ENCODE peak calls at places on chromosomes 4 and X, in five cellular contexts. B is Panc1, K is upper lobe of left lung, Q is HCT116, M is K562. R is an unnamed sample.

GRCh38 chr4:37568494-37568893 is 117.7 kb downstream of the RELL1 start:
- ATAC-seq in Q (no peak), M (no peak), B (no peak), K (no peak), R (no peak)

GRCh38 chrX:45596190-45596808 is 395.6 kb upstream of the DIPK2B start:
- ATAC-seq in M (no peak), K (no peak), Q (no peak), B (no peak), R (no peak)

GRCh38 chr4:156792462-156793085 is 179.0 kb downstream of the PDGFC start:
- ATAC-seq in B (no peak), M (no peak), Q (no peak), K (no peak), R (no peak)

GRCh38 chr4:133146574-133147198 is 2.4 kb upstream of the PCDH10 start:
- ATAC-seq in B (peak; percentile 76), Q (peak; percentile 82), K (no peak), M (peak; percentile 69), R (no peak)

GRCh38 chr4:143633833-143634232 is 66.6 kb downstream of the FREM3 start:
- ATAC-seq in K (no peak), B (no peak), M (no peak), Q (no peak), R (no peak)

GRCh38 chr4:188175288-188175687 is 36.0 kb downstream of the TRIML1 start:
- ATAC-seq in K (no peak), M (no peak), Q (no peak), B (no peak), R (no peak)

GRCh38 chrX:118734909-118735308 is 7.5 kb downstream of the IL13RA1 start:
- ATAC-seq in B (no peak), M (no peak), K (no peak), Q (no peak), R (no peak)

GRCh38 chrX:134202561-134202960 is 34.4 kb upstream of the CCDC160 start:
- ATAC-seq in Q (no peak), M (no peak), K (no peak), B (no peak), R (no peak)

GRCh38 chr4:117447925-117448324 is 362.5 kb upstream of the TRAM1L1 start:
- ATAC-seq in B (no peak), M (no peak), K (no peak), Q (peak; percentile 38), R (no peak)

GRCh38 chrX:112731793-112732192 is 52.1 kb upstream of the LHFPL1 start:
- ATAC-seq in M (no peak), B (no peak), K (no peak), Q (no peak), R (no peak)

GRCh38 chrX:107673401-107673800 is 45.1 kb downstream of the PRPS1 start:
- ATAC-seq in M (no peak), Q (no peak), B (no peak), K (no peak), R (no peak)

GRCh38 chrX:30673884-30674598 is 20.8 kb downstream of the GK start:
- ATAC-seq in K (no peak), B (no peak), Q (no peak), M (no peak), R (no peak)

GRCh38 chr4:72505314-72505744 is 63.7 kb downstream of the ADAMTS3 start:
- ATAC-seq in B (no peak), Q (peak; percentile 53), K (peak; percentile 59), M (peak; percentile 96), R (peak; percentile 39)

GRCh38 chr4:77843628-77844027 is 19.0 kb upstream of the MRPL1 start:
- ATAC-seq in M (peak; percentile 46), B (no peak), Q (no peak), K (no peak), R (no peak)

GRCh38 chr4:39620551-39620950 is 18.1 kb downstream of the SMIM14 start:
- ATAC-seq in Q (no peak), K (no peak), B (no peak), M (peak; percentile 32), R (no peak)

GRCh38 chr4:84971319-84971932 is 4.9 kb upstream of the WDFY3 start:
- ATAC-seq in K (peak; percentile 28), B (no peak), Q (no peak), M (peak; percentile 55), R (no peak)

GRCh38 chrX:24494544-24495113 is 29.5 kb downstream of the PDK3 start:
- ATAC-seq in B (no peak), Q (no peak), K (no peak), M (no peak), R (peak; percentile 79)

GRCh38 chrX:86455495-86455894 is 307.2 kb downstream of the DACH2 start:
- ATAC-seq in B (no peak), Q (no peak), K (no peak), M (no peak), R (no peak)

GRCh38 chr4:89572224-89572858 is 264.6 kb downstream of the SNCA start:
- ATAC-seq in K (peak; percentile 67), Q (no peak), B (no peak), M (no peak), R (no peak)

GRCh38 chr4:113548303-113548702 is 213.2 kb downstream of the CAMK2D start:
- ATAC-seq in K (no peak), M (no peak), B (no peak), Q (no peak), R (no peak)

GRCh38 chr4:6925357-6925836 is 15.8 kb downstream of the TBC1D14 start:
- ATAC-seq in Q (no peak), M (peak; percentile 67), K (peak; percentile 49), B (no peak), R (peak; percentile 74)

GRCh38 chr4:4356106-4357041 is 30.5 kb upstream of the NSG1 start:
- ATAC-seq in K (peak; percentile 34), Q (no peak), B (no peak), M (peak; percentile 57), R (no peak)

GRCh38 chrX:68998716-68999115 is 166.5 kb downstream of the PJA1 start:
- ATAC-seq in B (no peak), M (no peak), K (no peak), Q (no peak), R (no peak)

GRCh38 chr4:76301068-76301774 is 5.3 kb upstream of the STBD1 start:
- ATAC-seq in M (peak; percentile 96), B (peak; percentile 64), K (no peak), Q (peak; percentile 64), R (no peak)

GRCh38 chr4:163331629-163332360 is 601 bp downstream of the NPY1R start:
- ATAC-seq in K (peak; percentile 71), B (peak; percentile 82), Q (no peak), M (no peak), R (peak; percentile 48)

GRCh38 chr4:169626328-169627282 is 6.2 kb downstream of the CLCN3 start:
- ATAC-seq in Q (no peak), B (no peak), M (peak; percentile 89), K (no peak), R (no peak)

GRCh38 chr4:150289198-150289597 is 211.0 kb downstream of the DCLK2 start:
- ATAC-seq in Q (no peak), M (no peak), B (no peak), K (no peak), R (no peak)

GRCh38 chr4:118282692-118283091 is 70.1 kb downstream of the PRSS12 start:
- ATAC-seq in Q (no peak), B (no peak), K (no peak), M (no peak), R (no peak)

GRCh38 chrX:118694628-118695027 is 32.8 kb upstream of the IL13RA1 start:
- ATAC-seq in B (no peak), K (no peak), M (no peak), Q (no peak), R (no peak)

GRCh38 chr4:32025840-32026459 is 1305.8 kb downstream of the PCDH7 start:
- ATAC-seq in B (no peak), Q (peak; percentile 85), M (no peak), K (no peak), R (no peak)

GRCh38 chr4:142845293-142846070 is 619 bp downstream of the INPP4B start:
- ATAC-seq in M (no peak), Q (peak; percentile 28), K (peak; percentile 12), B (peak; percentile 62), R (peak; percentile 23)

GRCh38 chr4:147741190-147741788 is 9.4 kb downstream of the ARHGAP10 start:
- ATAC-seq in M (no peak), B (no peak), Q (no peak), K (no peak), R (no peak)

GRCh38 chr4:80465238-80465637 is 129.7 kb downstream of the CFAP299 start:
- ATAC-seq in Q (no peak), M (no peak), B (no peak), K (no peak), R (no peak)

GRCh38 chr4:165331316-165331715 is 3.8 kb downstream of the MSMO1 start:
- ATAC-seq in K (no peak), M (no peak), Q (no peak), B (no peak), R (no peak)

DNA sequence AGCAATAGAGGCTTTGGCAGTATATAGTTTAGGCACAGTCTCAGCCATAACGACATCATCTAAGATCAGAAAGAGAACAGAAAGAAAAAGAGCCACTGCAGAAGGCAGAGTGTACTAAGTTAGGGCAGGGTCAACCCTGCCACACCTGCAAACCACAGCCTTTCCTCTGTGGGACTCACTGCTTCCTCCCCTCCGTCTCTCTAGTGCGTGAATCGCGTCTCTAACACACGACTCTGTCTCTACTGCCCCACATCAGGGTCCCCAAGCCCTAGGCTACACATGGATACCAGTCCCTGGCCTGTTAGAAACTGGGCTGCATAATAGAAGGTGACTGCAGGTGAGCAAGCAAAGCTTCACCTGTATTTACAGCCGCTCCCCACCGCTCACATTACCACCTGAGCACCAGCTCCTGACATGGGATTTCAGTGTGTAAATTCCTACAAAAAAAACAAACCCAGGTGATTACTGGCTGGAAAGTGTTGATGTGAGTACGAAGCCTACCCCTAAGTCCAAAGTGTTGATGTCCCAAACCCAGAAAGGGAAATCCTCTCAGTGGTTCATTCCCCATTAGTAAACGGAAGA is 128.9 kb downstream of the PRKX start:
- ATAC-seq in Q (no peak), K (no peak), B (no peak), M (no peak), R (no peak)
- TF ChIP-seq POLR2AphosphoS5 in Q (no peak), K (no peak), B (no peak), M (no peak), R (no peak)

GRCh38 chrX:103628386-103629290 is at the start of gene TCEAL1:
- ATAC-seq in B (peak; percentile 44), M (peak; percentile 54), Q (no peak), K (peak; percentile 29), R (peak; percentile 49)
- TF ChIP-seq POLR2AphosphoS5 in B (no peak), M (no peak), Q (no peak), K (no peak), R (peak; percentile 59)

GRCh38 chr4:128393111-128393704 is 105.6 kb upstream of the PGRMC2 start:
- ATAC-seq in K (no peak), Q (no peak), B (no peak), M (peak; percentile 78), R (peak; percentile 15)
- TF ChIP-seq POLR2AphosphoS5 in K (no peak), Q (no peak), B (no peak), M (no peak), R (peak; percentile 15)

GRCh38 chr4:119898211-119898610 is 168.4 kb downstream of the MAD2L1 start:
- ATAC-seq in M (no peak), B (no peak), K (no peak), Q (no peak), R (no peak)
- TF ChIP-seq POLR2AphosphoS5 in M (no peak), B (no peak), K (no peak), Q (no peak), R (no peak)

DNA sequence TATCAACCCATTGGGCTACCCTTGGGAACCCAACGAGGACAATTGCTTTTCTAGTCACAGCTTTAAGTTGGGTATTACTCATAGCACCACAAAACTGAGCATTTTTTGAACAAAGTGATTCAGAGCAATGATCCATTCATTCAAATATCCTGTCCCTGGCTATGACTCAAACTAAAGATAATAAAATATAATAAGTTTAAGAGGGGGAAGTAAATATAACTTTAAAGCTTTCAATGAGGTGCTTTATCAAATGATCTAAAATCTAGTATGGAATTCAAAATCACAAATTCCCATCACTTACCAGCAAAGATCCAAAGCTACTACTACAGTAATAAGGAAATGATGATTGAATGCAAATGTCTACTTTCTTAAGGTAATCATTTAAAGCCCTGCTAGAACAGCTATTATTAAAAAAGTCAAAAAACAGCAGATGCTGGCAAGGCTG is 39.8 kb upstream of the S100G start:
- ATAC-seq in M (no peak), Q (no peak), B (no peak), K (no peak), R (no peak)
- TF ChIP-seq POLR2AphosphoS5 in M (no peak), Q (no peak), B (no peak), K (no peak), R (no peak)

R was measured in gastroesophageal sphincter.